ENCODE peak calls at places on chromosome 2, in ten cellular contexts. One of them, this sample, is unnamed.
A peak's percentile ranks its signal among the peaks of the same experiment; 100 is the strongest.

GRCh38 chr2:213265679-213266078 is 18.6 kb upstream of the SPAG16 start:
- DNase-seq in breast epithelium: no peak
- DNase-seq in fibroblast of lung: no peak
- DNase-seq in A549: no peak
- DNase-seq in left ventricle myocardium inferior: no peak
- DNase-seq in GM20000: no peak
- DNase-seq in GM06990: no peak
- DNase-seq in OCI-LY7: no peak
- DNase-seq in dorsolateral prefrontal cortex: no peak
- DNase-seq in body of pancreas: no peak
- DNase-seq in this sample: no peak

GRCh38 chr2:169776483-169776802 is 22.2 kb upstream of the SSB start:
- DNase-seq in breast epithelium: no peak
- DNase-seq in fibroblast of lung: peak; percentile 29
- DNase-seq in A549: no peak
- DNase-seq in left ventricle myocardium inferior: no peak
- DNase-seq in GM20000: no peak
- DNase-seq in GM06990: no peak
- DNase-seq in OCI-LY7: no peak
- DNase-seq in dorsolateral prefrontal cortex: no peak
- DNase-seq in body of pancreas: no peak
- DNase-seq in this sample: no peak

GRCh38 chr2:144456680-144457079 is 63.2 kb downstream of the ZEB2 start:
- DNase-seq in breast epithelium: no peak
- DNase-seq in fibroblast of lung: peak; percentile 90
- DNase-seq in A549: peak; percentile 9
- DNase-seq in left ventricle myocardium inferior: no peak
- DNase-seq in GM20000: peak; percentile 11
- DNase-seq in GM06990: no peak
- DNase-seq in OCI-LY7: no peak
- DNase-seq in dorsolateral prefrontal cortex: no peak
- DNase-seq in body of pancreas: no peak
- DNase-seq in this sample: no peak

GRCh38 chr2:239487272-239487671 is 86.5 kb upstream of the HDAC4 start:
- DNase-seq in breast epithelium: no peak
- DNase-seq in fibroblast of lung: no peak
- DNase-seq in A549: no peak
- DNase-seq in left ventricle myocardium inferior: no peak
- DNase-seq in GM20000: no peak
- DNase-seq in GM06990: no peak
- DNase-seq in OCI-LY7: no peak
- DNase-seq in dorsolateral prefrontal cortex: no peak
- DNase-seq in body of pancreas: no peak
- DNase-seq in this sample: no peak

GRCh38 chr2:73640537-73640936 is 1.7 kb downstream of the NAT8 start:
- DNase-seq in breast epithelium: no peak
- DNase-seq in fibroblast of lung: no peak
- DNase-seq in A549: no peak
- DNase-seq in left ventricle myocardium inferior: no peak
- DNase-seq in GM20000: no peak
- DNase-seq in GM06990: no peak
- DNase-seq in OCI-LY7: no peak
- DNase-seq in dorsolateral prefrontal cortex: no peak
- DNase-seq in body of pancreas: no peak
- DNase-seq in this sample: no peak

GRCh38 chr2:128930101-128930500 is 611.4 kb upstream of the HS6ST1 start:
- DNase-seq in breast epithelium: no peak
- DNase-seq in fibroblast of lung: no peak
- DNase-seq in A549: no peak
- DNase-seq in left ventricle myocardium inferior: no peak
- DNase-seq in GM20000: no peak
- DNase-seq in GM06990: no peak
- DNase-seq in OCI-LY7: no peak
- DNase-seq in dorsolateral prefrontal cortex: no peak
- DNase-seq in body of pancreas: no peak
- DNase-seq in this sample: no peak

GRCh38 chr2:207315131-207315530 is 149.4 kb upstream of the KLF7 start:
- DNase-seq in breast epithelium: no peak
- DNase-seq in fibroblast of lung: peak; percentile 29
- DNase-seq in A549: no peak
- DNase-seq in left ventricle myocardium inferior: no peak
- DNase-seq in GM20000: no peak
- DNase-seq in GM06990: no peak
- DNase-seq in OCI-LY7: no peak
- DNase-seq in dorsolateral prefrontal cortex: no peak
- DNase-seq in body of pancreas: no peak
- DNase-seq in this sample: no peak

GRCh38 chr2:138503087-138503442 is 1.5 kb downstream of the SPOPL start:
- DNase-seq in breast epithelium: no peak
- DNase-seq in fibroblast of lung: peak; percentile 18
- DNase-seq in A549: no peak
- DNase-seq in left ventricle myocardium inferior: no peak
- DNase-seq in GM20000: peak; percentile 11
- DNase-seq in GM06990: no peak
- DNase-seq in OCI-LY7: peak; percentile 43
- DNase-seq in dorsolateral prefrontal cortex: no peak
- DNase-seq in body of pancreas: no peak
- DNase-seq in this sample: no peak

GRCh38 chr2:36376319-36376765 is 20.8 kb downstream of the CRIM1 start:
- DNase-seq in breast epithelium: peak; percentile 64
- DNase-seq in fibroblast of lung: peak; percentile 53
- DNase-seq in A549: no peak
- DNase-seq in left ventricle myocardium inferior: peak; percentile 77
- DNase-seq in GM20000: no peak
- DNase-seq in GM06990: no peak
- DNase-seq in OCI-LY7: no peak
- DNase-seq in dorsolateral prefrontal cortex: peak; percentile 53
- DNase-seq in body of pancreas: peak; percentile 68
- DNase-seq in this sample: no peak

GRCh38 chr2:192328297-192328696 is 133.6 kb upstream of the TMEFF2 start:
- DNase-seq in breast epithelium: no peak
- DNase-seq in fibroblast of lung: no peak
- DNase-seq in A549: no peak
- DNase-seq in left ventricle myocardium inferior: no peak
- DNase-seq in GM20000: no peak
- DNase-seq in GM06990: no peak
- DNase-seq in OCI-LY7: no peak
- DNase-seq in dorsolateral prefrontal cortex: no peak
- DNase-seq in body of pancreas: no peak
- DNase-seq in this sample: no peak

GRCh38 chr2:146806295-146807005 is 1038.4 kb upstream of the ACVR2A start:
- DNase-seq in breast epithelium: no peak
- DNase-seq in fibroblast of lung: peak; percentile 81
- DNase-seq in A549: no peak
- DNase-seq in left ventricle myocardium inferior: no peak
- DNase-seq in GM20000: no peak
- DNase-seq in GM06990: no peak
- DNase-seq in OCI-LY7: no peak
- DNase-seq in dorsolateral prefrontal cortex: no peak
- DNase-seq in body of pancreas: no peak
- DNase-seq in this sample: no peak

GRCh38 chr2:73172963-73173362 is 29.4 kb upstream of the NOTO start:
- DNase-seq in breast epithelium: no peak
- DNase-seq in fibroblast of lung: peak; percentile 59
- DNase-seq in A549: no peak
- DNase-seq in left ventricle myocardium inferior: no peak
- DNase-seq in GM20000: peak; percentile 72
- DNase-seq in GM06990: peak; percentile 35
- DNase-seq in OCI-LY7: no peak
- DNase-seq in dorsolateral prefrontal cortex: no peak
- DNase-seq in body of pancreas: no peak
- DNase-seq in this sample: no peak

GRCh38 chr2:129237966-129238725 is 741.3 kb upstream of the RAB6C start:
- DNase-seq in breast epithelium: no peak
- DNase-seq in fibroblast of lung: peak; percentile 57
- DNase-seq in A549: no peak
- DNase-seq in left ventricle myocardium inferior: no peak
- DNase-seq in GM20000: no peak
- DNase-seq in GM06990: no peak
- DNase-seq in OCI-LY7: no peak
- DNase-seq in dorsolateral prefrontal cortex: no peak
- DNase-seq in body of pancreas: no peak
- DNase-seq in this sample: no peak

DNA sequence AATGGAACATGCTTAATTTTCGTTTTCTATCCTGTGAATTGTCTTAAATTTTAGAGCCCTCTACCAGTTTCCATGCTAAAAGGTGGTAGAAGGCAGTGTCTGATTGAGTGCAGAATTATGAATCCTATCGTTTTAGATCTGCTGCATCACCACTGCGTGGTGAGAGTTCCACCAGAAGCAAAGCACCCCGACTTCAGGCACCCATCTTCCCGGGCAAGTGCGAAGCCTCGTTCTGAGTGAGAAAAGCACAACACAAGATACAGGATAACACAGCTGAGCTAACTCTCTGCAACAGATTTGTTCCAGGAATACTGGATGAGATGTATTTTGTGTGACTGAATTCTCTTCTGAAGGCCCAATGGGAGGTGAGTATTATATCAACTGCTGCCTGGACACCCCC is 471.5 kb downstream of the EIPR1 start:
- DNase-seq in breast epithelium: no peak
- DNase-seq in fibroblast of lung: no peak
- DNase-seq in A549: no peak
- DNase-seq in left ventricle myocardium inferior: no peak
- DNase-seq in GM20000: no peak
- DNase-seq in GM06990: no peak
- DNase-seq in OCI-LY7: no peak
- DNase-seq in dorsolateral prefrontal cortex: no peak
- DNase-seq in body of pancreas: no peak
- DNase-seq in this sample: no peak
- TF ChIP-seq CTCF in breast epithelium: no peak
- TF ChIP-seq CTCF in fibroblast of lung: no peak
- TF ChIP-seq CTCF in A549: no peak
- TF ChIP-seq CTCF in left ventricle myocardium inferior: no peak
- TF ChIP-seq CTCF in GM20000: no peak
- TF ChIP-seq CTCF in GM06990: no peak
- TF ChIP-seq CTCF in OCI-LY7: no peak
- TF ChIP-seq CTCF in dorsolateral prefrontal cortex: no peak
- TF ChIP-seq CTCF in body of pancreas: no peak
- TF ChIP-seq CTCF in this sample: no peak

DNA sequence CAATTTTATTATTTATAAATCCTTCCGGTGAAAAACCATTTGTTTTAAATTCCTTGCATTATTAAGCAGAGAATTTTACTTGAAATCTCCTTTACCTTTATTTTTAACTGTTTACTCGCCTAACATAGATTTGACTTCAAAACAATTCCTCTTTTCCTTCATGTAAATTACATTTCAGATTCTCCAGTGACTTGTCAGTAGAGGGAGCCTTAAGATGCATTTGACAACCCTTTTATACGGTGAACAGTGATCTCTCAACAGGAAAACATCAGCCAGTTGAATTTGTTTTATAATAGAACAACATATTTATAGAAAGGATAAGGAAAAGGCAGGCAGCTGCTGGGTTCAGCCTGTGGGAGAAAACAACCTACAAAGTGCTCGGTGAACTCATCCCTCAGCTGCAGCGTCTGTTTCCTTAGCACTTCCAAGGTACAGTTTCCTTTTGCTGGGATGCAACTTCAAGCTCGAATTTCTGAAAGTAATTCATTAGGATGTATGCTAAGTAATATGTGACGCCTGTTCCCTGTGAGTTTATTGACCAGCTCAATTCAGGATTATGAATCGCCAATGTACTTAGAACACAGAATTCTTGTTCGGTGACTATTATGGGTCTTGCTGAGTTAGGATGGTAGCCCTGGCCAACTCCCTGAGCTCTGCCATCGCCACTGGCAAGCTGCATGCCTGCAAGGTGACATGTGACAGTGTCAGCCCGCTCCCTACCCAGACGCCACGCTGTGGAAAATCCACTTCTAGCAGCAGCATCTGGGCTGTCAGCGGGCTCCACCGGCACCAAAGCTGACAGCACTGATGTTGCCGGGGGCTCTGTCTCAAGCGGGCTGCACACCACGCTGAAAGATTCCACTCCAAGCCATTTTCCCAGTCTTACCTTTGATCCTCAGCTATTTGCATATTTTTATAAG is 100.9 kb downstream of the MYT1L start:
- DNase-seq in breast epithelium: no peak
- DNase-seq in fibroblast of lung: no peak
- DNase-seq in A549: no peak
- DNase-seq in left ventricle myocardium inferior: peak; percentile 30
- DNase-seq in GM20000: no peak
- DNase-seq in GM06990: no peak
- DNase-seq in OCI-LY7: no peak
- DNase-seq in dorsolateral prefrontal cortex: peak; percentile 63
- DNase-seq in body of pancreas: peak; percentile 19
- DNase-seq in this sample: no peak
- TF ChIP-seq CTCF in breast epithelium: no peak
- TF ChIP-seq CTCF in fibroblast of lung: no peak
- TF ChIP-seq CTCF in A549: peak; percentile 31
- TF ChIP-seq CTCF in left ventricle myocardium inferior: no peak
- TF ChIP-seq CTCF in GM20000: no peak
- TF ChIP-seq CTCF in GM06990: no peak
- TF ChIP-seq CTCF in OCI-LY7: peak; percentile 41
- TF ChIP-seq CTCF in dorsolateral prefrontal cortex: peak; percentile 37
- TF ChIP-seq CTCF in body of pancreas: no peak
- TF ChIP-seq CTCF in this sample: no peak

GRCh38 chr2:33634261-33634910 is 35.3 kb upstream of the FAM98A start:
- DNase-seq in breast epithelium: no peak
- DNase-seq in fibroblast of lung: no peak
- DNase-seq in A549: no peak
- DNase-seq in left ventricle myocardium inferior: no peak
- DNase-seq in GM20000: no peak
- DNase-seq in GM06990: no peak
- DNase-seq in OCI-LY7: no peak
- DNase-seq in dorsolateral prefrontal cortex: no peak
- DNase-seq in body of pancreas: no peak
- DNase-seq in this sample: no peak
- TF ChIP-seq CTCF in breast epithelium: no peak
- TF ChIP-seq CTCF in fibroblast of lung: no peak
- TF ChIP-seq CTCF in A549: no peak
- TF ChIP-seq CTCF in left ventricle myocardium inferior: no peak
- TF ChIP-seq CTCF in GM20000: no peak
- TF ChIP-seq CTCF in GM06990: no peak
- TF ChIP-seq CTCF in OCI-LY7: no peak
- TF ChIP-seq CTCF in dorsolateral prefrontal cortex: no peak
- TF ChIP-seq CTCF in body of pancreas: no peak
- TF ChIP-seq CTCF in this sample: no peak

DNA sequence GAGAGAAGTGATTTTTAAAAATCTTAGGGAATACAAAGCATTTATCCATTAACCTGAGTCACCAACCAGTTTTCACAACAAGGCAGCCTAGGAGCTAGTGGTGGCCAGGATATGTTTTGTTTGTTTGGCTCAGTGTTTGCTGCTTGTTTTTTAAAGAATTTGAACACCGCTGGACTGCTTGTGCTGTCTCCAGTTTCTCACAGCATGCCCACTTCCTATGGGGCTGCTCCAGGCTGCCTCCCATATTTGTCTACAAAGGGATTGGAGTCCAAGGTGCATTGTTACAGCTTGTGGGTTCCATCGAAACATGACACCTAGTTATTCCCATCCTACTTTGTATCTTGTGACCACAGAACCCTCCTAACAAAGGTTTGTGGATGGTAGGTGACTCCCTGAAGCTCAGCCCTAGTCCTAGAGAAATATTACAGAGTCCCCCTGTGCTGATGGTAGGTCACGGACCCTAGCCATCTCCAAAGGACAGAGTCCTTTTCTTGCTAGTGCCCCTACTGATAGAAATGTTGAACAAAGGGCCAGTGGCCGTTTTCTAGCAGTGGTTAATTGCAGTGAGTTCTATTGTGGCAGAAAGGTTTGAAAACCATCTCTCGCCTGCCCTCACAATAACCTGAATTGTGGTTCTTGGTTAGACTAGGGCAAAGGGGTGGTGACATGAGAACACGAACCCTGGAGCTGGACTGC is 23.2 kb downstream of the GPR39 start:
- DNase-seq in breast epithelium: no peak
- DNase-seq in fibroblast of lung: peak; percentile 40
- DNase-seq in A549: peak; percentile 12
- DNase-seq in left ventricle myocardium inferior: no peak
- DNase-seq in GM20000: no peak
- DNase-seq in GM06990: no peak
- DNase-seq in OCI-LY7: no peak
- DNase-seq in dorsolateral prefrontal cortex: no peak
- DNase-seq in body of pancreas: no peak
- DNase-seq in this sample: no peak
- TF ChIP-seq CTCF in breast epithelium: no peak
- TF ChIP-seq CTCF in fibroblast of lung: no peak
- TF ChIP-seq CTCF in A549: no peak
- TF ChIP-seq CTCF in left ventricle myocardium inferior: no peak
- TF ChIP-seq CTCF in GM20000: no peak
- TF ChIP-seq CTCF in GM06990: no peak
- TF ChIP-seq CTCF in OCI-LY7: no peak
- TF ChIP-seq CTCF in dorsolateral prefrontal cortex: no peak
- TF ChIP-seq CTCF in body of pancreas: no peak
- TF ChIP-seq CTCF in this sample: no peak